ENCODE peak calls at places on chromosomes 2 and 18, in four cellular contexts. One of them, this sample, is unnamed. For H3K9me3 and H3K27me3, the result is how much of the 10 kb centered on the place peaks cover.

GRCh38 chr2:241008711-241009121 is 10.3 kb downstream of the SNED1 start:
- DNase-seq in ascending aorta: no peak
- DNase-seq in psoas muscle: peak
- DNase-seq in heart right ventricle: no peak
- DNase-seq in this sample: no peak

GRCh38 chr2:200406379-200406778 is 99.9 kb downstream of the SPATS2L start:
- DNase-seq in heart right ventricle: no peak
- DNase-seq in psoas muscle: no peak
- DNase-seq in ascending aorta: no peak
- DNase-seq in this sample: no peak

GRCh38 chr2:28408764-28409599 is 16.3 kb downstream of the FOSL2 start:
- DNase-seq in ascending aorta: no peak
- DNase-seq in psoas muscle: no peak
- DNase-seq in heart right ventricle: no peak
- DNase-seq in this sample: peak

GRCh38 chr2:20516646-20517341 is 69.9 kb downstream of the RHOB start:
- DNase-seq in ascending aorta: no peak
- DNase-seq in psoas muscle: peak
- DNase-seq in heart right ventricle: no peak
- DNase-seq in this sample: no peak

GRCh38 chr18:48933578-48934399 is 17.0 kb downstream of the SMAD7 start:
- DNase-seq in ascending aorta: no peak
- DNase-seq in heart right ventricle: peak
- DNase-seq in psoas muscle: no peak
- DNase-seq in this sample: no peak

GRCh38 chr2:8541636-8542035 is 140.2 kb upstream of the ID2 start:
- DNase-seq in heart right ventricle: no peak
- DNase-seq in ascending aorta: no peak
- DNase-seq in psoas muscle: no peak
- DNase-seq in this sample: peak

GRCh38 chr2:144084114-144084661 is 435.7 kb downstream of the ZEB2 start:
- DNase-seq in heart right ventricle: no peak
- DNase-seq in psoas muscle: no peak
- DNase-seq in ascending aorta: no peak
- DNase-seq in this sample: no peak

GRCh38 chr2:120283649-120284048 is 31.0 kb downstream of the RALB start:
- DNase-seq in psoas muscle: no peak
- DNase-seq in ascending aorta: no peak
- DNase-seq in heart right ventricle: no peak
- DNase-seq in this sample: no peak

GRCh38 chr2:66919286-66919685 is 477.8 kb upstream of the ETAA1 start:
- DNase-seq in ascending aorta: no peak
- DNase-seq in heart right ventricle: no peak
- DNase-seq in psoas muscle: no peak
- DNase-seq in this sample: no peak

GRCh38 chr2:237240252-237240651 is 154.6 kb downstream of the COPS8 start:
- DNase-seq in heart right ventricle: no peak
- DNase-seq in psoas muscle: no peak
- DNase-seq in ascending aorta: no peak
- DNase-seq in this sample: no peak
- H3K9me3 ChIP-seq in heart right ventricle: under half
- H3K9me3 ChIP-seq in psoas muscle: under half
- H3K9me3 ChIP-seq in ascending aorta: under half
- H3K9me3 ChIP-seq in this sample: under half

DNA sequence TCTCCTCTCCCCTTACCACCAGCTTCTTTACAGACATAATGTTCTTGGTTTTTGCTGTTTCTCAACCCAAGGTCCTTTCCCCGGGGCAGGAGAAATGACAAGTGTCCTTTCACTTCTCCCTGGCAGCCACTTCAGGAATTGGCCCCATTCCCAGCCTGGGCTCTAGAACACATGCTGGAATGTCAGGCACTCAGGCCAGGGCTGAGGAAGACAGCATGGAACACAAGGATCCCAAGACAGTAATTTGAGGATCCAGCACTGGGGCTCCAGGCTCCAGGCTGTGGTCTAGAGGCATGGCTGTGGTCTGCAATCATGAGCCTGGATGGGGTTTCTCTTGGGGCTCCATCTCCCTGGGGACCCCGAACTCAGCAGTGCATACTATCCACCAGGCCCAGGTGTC is 201.4 kb downstream of the CELF4 start:
- DNase-seq in heart right ventricle: peak
- DNase-seq in ascending aorta: peak
- DNase-seq in psoas muscle: peak
- DNase-seq in this sample: peak
- H3K27me3 ChIP-seq in heart right ventricle: under half
- H3K27me3 ChIP-seq in ascending aorta: under half
- H3K27me3 ChIP-seq in psoas muscle: under half
- H3K27me3 ChIP-seq in this sample: under half

GRCh38 chr18:78635093-78635800 is 344.4 kb upstream of the SALL3 start:
- DNase-seq in psoas muscle: no peak
- DNase-seq in ascending aorta: peak
- DNase-seq in heart right ventricle: no peak
- DNase-seq in this sample: no peak
- H3K9me3 ChIP-seq in psoas muscle: under half
- H3K9me3 ChIP-seq in ascending aorta: under half
- H3K9me3 ChIP-seq in heart right ventricle: under half
- H3K9me3 ChIP-seq in this sample: under half

GRCh38 chr2:109028738-109029443 is 39.9 kb upstream of the EDAR start:
- DNase-seq in heart right ventricle: no peak
- DNase-seq in psoas muscle: no peak
- DNase-seq in ascending aorta: no peak
- DNase-seq in this sample: no peak
- H3K27me3 ChIP-seq in heart right ventricle: under half
- H3K27me3 ChIP-seq in psoas muscle: under half
- H3K27me3 ChIP-seq in ascending aorta: under half
- H3K27me3 ChIP-seq in this sample: under half

GRCh38 chr18:14104906-14105748 is 27.1 kb downstream of the ZNF519 start:
- DNase-seq in heart right ventricle: no peak
- DNase-seq in psoas muscle: no peak
- DNase-seq in ascending aorta: no peak
- DNase-seq in this sample: no peak
- H3K9me3 ChIP-seq in heart right ventricle: under half
- H3K9me3 ChIP-seq in psoas muscle: under half
- H3K9me3 ChIP-seq in ascending aorta: under half
- H3K9me3 ChIP-seq in this sample: under half

GRCh38 chr2:56195563-56195962 is 11.8 kb downstream of the CCDC85A start:
- DNase-seq in heart right ventricle: no peak
- DNase-seq in psoas muscle: no peak
- DNase-seq in ascending aorta: no peak
- DNase-seq in this sample: no peak

GRCh38 chr2:56191617-56192016 is 7.8 kb downstream of the CCDC85A start:
- DNase-seq in psoas muscle: no peak
- DNase-seq in heart right ventricle: peak
- DNase-seq in ascending aorta: no peak
- DNase-seq in this sample: no peak

GRCh38 chr2:56197816-56198215 is 14.0 kb downstream of the CCDC85A start:
- DNase-seq in psoas muscle: no peak
- DNase-seq in heart right ventricle: no peak
- DNase-seq in ascending aorta: no peak
- DNase-seq in this sample: no peak

GRCh38 chr2:56192664-56193305 is 9.0 kb downstream of the CCDC85A start:
- DNase-seq in heart right ventricle: no peak
- DNase-seq in psoas muscle: no peak
- DNase-seq in ascending aorta: no peak
- DNase-seq in this sample: no peak
- H3K27me3 ChIP-seq in heart right ventricle: under half
- H3K27me3 ChIP-seq in psoas muscle: under half
- H3K27me3 ChIP-seq in ascending aorta: under half
- H3K27me3 ChIP-seq in this sample: under half

GRCh38 chr2:105669384-105669891 is 75.3 kb upstream of the NCK2 start:
- DNase-seq in heart right ventricle: no peak
- DNase-seq in ascending aorta: no peak
- DNase-seq in psoas muscle: no peak
- DNase-seq in this sample: no peak

GRCh38 chr2:105671156-105671555 is 73.6 kb upstream of the NCK2 start:
- DNase-seq in ascending aorta: peak
- DNase-seq in heart right ventricle: no peak
- DNase-seq in psoas muscle: no peak
- DNase-seq in this sample: no peak

GRCh38 chr2:105660489-105660888 is 84.2 kb upstream of the NCK2 start:
- DNase-seq in ascending aorta: no peak
- DNase-seq in heart right ventricle: no peak
- DNase-seq in psoas muscle: no peak
- DNase-seq in this sample: no peak

DNA sequence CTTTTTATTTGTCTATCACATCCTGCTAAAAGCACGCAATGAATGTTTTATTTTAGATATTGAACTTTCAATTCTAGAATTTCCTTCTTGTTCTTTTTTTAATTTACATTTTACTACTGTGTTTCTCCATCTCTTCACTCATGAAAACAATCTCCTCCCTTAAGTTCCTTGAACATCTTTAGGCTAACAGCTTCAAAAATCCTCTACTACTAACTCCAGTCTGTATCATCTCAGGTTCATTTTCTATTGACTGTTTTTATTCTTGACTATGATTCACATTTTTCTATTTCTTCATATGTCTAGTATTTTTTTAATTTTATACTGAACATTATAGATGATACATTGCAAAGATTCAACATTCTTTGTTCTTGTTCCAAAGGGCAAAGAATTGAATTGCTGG is 79.2 kb upstream of the NCK2 start:
- DNase-seq in psoas muscle: no peak
- DNase-seq in ascending aorta: no peak
- DNase-seq in heart right ventricle: no peak
- DNase-seq in this sample: no peak
- H3K9me3 ChIP-seq in psoas muscle: under half
- H3K9me3 ChIP-seq in ascending aorta: under half
- H3K9me3 ChIP-seq in heart right ventricle: under half
- H3K9me3 ChIP-seq in this sample: under half

DNA sequence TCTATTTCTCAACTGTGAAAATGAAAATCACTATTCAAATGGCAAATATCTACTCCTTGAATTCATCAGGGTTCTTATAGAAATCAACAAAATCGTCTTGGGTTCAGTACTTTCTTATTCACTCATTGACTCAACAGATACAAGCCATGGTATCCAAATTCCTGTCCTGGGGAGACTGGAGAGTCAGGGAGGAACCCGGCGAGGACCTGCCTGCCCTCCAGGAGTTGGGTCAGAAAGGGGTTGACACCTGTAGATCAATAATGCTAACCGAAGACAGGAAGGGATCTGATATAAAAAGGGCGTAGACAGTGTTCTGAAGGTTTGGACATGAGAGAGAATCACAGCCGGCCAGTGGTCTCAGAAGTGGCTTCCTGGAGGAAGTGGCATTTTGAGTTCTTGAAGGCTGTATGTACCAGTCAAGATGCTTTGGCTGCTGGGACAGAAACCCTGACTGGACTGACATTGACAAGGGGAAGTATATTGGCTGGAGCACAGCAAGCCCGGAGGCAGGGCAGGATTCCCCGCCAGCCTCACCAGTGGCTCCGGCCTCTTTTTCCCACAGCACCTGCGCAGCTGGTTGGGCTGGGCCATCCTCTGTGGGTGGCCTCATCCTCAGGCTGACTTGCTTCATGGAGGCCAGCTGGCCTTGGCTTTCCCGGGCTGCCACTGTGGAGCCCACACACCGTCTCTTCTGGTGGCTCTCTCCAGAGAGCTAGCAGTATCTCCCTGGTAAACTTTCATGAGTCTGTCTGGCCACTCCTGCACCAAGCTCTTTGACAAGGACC is 3.0 kb downstream of the LRRFIP1 start:
- DNase-seq in heart right ventricle: no peak
- DNase-seq in ascending aorta: no peak
- DNase-seq in psoas muscle: no peak
- DNase-seq in this sample: no peak
- H3K27me3 ChIP-seq in heart right ventricle: under half
- H3K27me3 ChIP-seq in ascending aorta: under half
- H3K27me3 ChIP-seq in psoas muscle: under half
- H3K27me3 ChIP-seq in this sample: under half

GRCh38 chr2:34188464-34188863 is 589.4 kb upstream of the FAM98A start:
- DNase-seq in ascending aorta: no peak
- DNase-seq in psoas muscle: no peak
- DNase-seq in heart right ventricle: no peak
- DNase-seq in this sample: no peak

GRCh38 chr2:34193164-34193563 is 594.1 kb upstream of the FAM98A start:
- DNase-seq in psoas muscle: no peak
- DNase-seq in ascending aorta: no peak
- DNase-seq in heart right ventricle: no peak
- DNase-seq in this sample: no peak
- H3K9me3 ChIP-seq in psoas muscle: under half
- H3K9me3 ChIP-seq in ascending aorta: under half
- H3K9me3 ChIP-seq in heart right ventricle: under half
- H3K9me3 ChIP-seq in this sample: under half

GRCh38 chr2:70893186-70893585 is 42.5 kb upstream of the ATP6V1B1 start:
- DNase-seq in ascending aorta: no peak
- DNase-seq in psoas muscle: no peak
- DNase-seq in heart right ventricle: no peak
- DNase-seq in this sample: no peak
- H3K27me3 ChIP-seq in ascending aorta: under half
- H3K27me3 ChIP-seq in psoas muscle: under half
- H3K27me3 ChIP-seq in heart right ventricle: half or more
- H3K27me3 ChIP-seq in this sample: half or more